ENCODE peak calls at places on chromosomes 5 and 9, in five cellular contexts. X is epithelial cell of esophagus, L is AG10803, N is esophagus squamous epithelium, O is kidney epithelial cell. R is an unnamed sample.

GRCh38 chr9:70073756-70074155 is 30.1 kb downstream of the MAMDC2 start:
- DNase-seq in X (no peak), L (no peak), N (no peak), O (no peak), R (no peak)

GRCh38 chr9:96441798-96442445 is 8.0 kb upstream of the HABP4 start:
- DNase-seq in X (peak; percentile 60), L (no peak), N (no peak), O (no peak), R (no peak)

GRCh38 chr5:138824924-138825863 is 49.9 kb downstream of the LRRTM2 start:
- DNase-seq in X (peak; percentile 13), L (no peak), N (no peak), O (no peak), R (no peak)

GRCh38 chr9:129422843-129423700 is 197.8 kb downstream of the C9orf50 start:
- DNase-seq in X (peak; percentile 19), L (no peak), N (no peak), O (no peak), R (peak; percentile 60)

GRCh38 chr5:136070486-136071285 is 41.9 kb downstream of the TGFBI start:
- DNase-seq in X (peak; percentile 64), L (no peak), N (no peak), O (no peak), R (no peak)

GRCh38 chr5:170389250-170389902 is at the start of gene KCNMB1:
- DNase-seq in X (no peak), L (no peak), N (no peak), O (no peak), R (no peak)

GRCh38 chr9:72383978-72384709 is 19.1 kb upstream of the ZFAND5 start:
- DNase-seq in X (peak; percentile 72), L (peak; percentile 93), N (no peak), O (peak; percentile 62), R (no peak)

GRCh38 chr5:124030043-124030461 is 518.1 kb downstream of the CSNK1G3 start:
- DNase-seq in X (no peak), L (no peak), N (no peak), O (no peak), R (no peak)

GRCh38 chr5:103522586-103522985 is 40.0 kb downstream of the NUDT12 start:
- DNase-seq in X (no peak), L (peak; percentile 48), N (no peak), O (no peak), R (no peak)

GRCh38 chr9:73799446-73799845 is 647.8 kb downstream of the ANXA1 start:
- DNase-seq in X (no peak), L (no peak), N (no peak), O (no peak), R (no peak)

GRCh38 chr9:69578026-69578425 is 94.1 kb downstream of the APBA1 start:
- DNase-seq in X (no peak), L (no peak), N (no peak), O (no peak), R (no peak)

GRCh38 chr5:96279796-96280542 is 153.1 kb downstream of the PCSK1 start:
- DNase-seq in X (peak; percentile 89), L (peak; percentile 66), N (no peak), O (no peak), R (no peak)

GRCh38 chr5:36462295-36463021 is 143.9 kb upstream of the SLC1A3 start:
- DNase-seq in X (peak; percentile 79), L (peak; percentile 53), N (no peak), O (no peak), R (no peak)

GRCh38 chr9:128054090-128054489 is 13.0 kb downstream of the NAIF1 start:
- DNase-seq in X (no peak), L (no peak), N (no peak), O (no peak), R (no peak)

GRCh38 chr9:115063058-115063850 is 54.7 kb downstream of the TNC start:
- DNase-seq in X (peak; percentile 52), L (peak; percentile 55), N (no peak), O (no peak), R (no peak)

GRCh38 chr5:125047871-125048270 is 301.4 kb upstream of the ZNF608 start:
- DNase-seq in X (no peak), L (no peak), N (no peak), O (no peak), R (no peak)

GRCh38 chr5:68369436-68370125 is 154.0 kb downstream of the PIK3R1 start:
- DNase-seq in X (no peak), L (no peak), N (no peak), O (no peak), R (no peak)

GRCh38 chr5:27727254-27727653 is 688.9 kb upstream of the CDH9 start:
- DNase-seq in X (no peak), L (no peak), N (no peak), O (no peak), R (no peak)

GRCh38 chr9:79974806-79975422 is 403.1 kb downstream of the TLE4 start:
- DNase-seq in X (no peak), L (no peak), N (no peak), O (no peak), R (no peak)

GRCh38 chr9:137949260-137949659 is 71.7 kb downstream of the CACNA1B start:
- DNase-seq in X (no peak), L (no peak), N (no peak), O (no peak), R (no peak)

DNA sequence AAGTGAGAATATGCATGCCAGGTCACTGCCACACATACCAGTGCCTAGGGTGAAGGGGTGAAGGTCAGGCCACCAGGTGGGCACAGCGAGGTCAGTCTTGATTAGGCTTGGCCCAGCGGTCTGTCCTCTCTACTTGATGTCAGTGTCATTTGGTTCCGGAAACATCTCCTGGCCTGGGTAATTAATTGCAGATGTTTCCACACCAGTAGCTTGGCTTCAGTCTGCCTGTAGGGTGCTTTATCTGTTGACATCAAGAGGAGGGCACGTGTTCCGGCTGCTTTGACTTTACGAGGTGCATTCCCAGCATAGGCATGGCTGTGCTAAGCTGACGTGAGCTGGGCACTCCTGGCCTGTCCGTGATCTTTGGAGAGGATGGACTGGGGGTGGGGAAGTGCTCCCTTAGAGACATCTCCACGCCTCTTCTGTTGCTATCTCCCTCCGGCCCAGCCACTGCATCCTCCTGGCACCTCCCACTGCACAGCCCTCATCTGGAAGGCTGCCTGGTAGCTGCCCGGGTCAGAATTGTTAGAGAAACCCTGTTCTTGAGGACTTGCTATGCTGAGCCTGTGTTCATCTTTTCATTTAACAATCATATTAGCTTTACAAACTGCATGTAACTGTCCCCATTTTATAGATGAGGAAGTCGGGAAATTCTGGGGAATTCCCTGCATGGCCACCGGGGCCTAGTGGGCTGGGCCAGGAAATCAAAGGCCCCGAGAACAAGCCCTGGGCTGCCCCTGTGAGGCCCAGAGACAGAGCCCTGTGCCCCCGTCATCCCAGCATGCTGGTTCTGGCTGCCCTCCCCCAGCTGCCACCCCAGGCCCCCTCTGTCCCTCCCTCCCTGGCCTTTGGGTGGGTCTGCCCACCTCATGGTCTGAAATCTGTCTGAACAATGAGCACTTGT is 29.1 kb downstream of the JADE2 start:
- DNase-seq in X (no peak), L (peak; percentile 96), N (no peak), O (no peak), R (peak; percentile 55)
- TF ChIP-seq CTCF in X (no peak), L (peak; percentile 39), N (no peak), O (no peak), R (no peak)

GRCh38 chr9:112750767-112751058 is 153 bp downstream of the SNX30 start:
- DNase-seq in X (no peak), L (no peak), N (no peak), O (no peak), R (no peak)

GRCh38 chr9:112751059-112751795 is 667 bp downstream of the SNX30 start:
- DNase-seq in X (peak; percentile 44), L (peak; percentile 49), N (no peak), O (no peak), R (peak; percentile 69)

GRCh38 chr9:112752334-112753110 is 2.0 kb downstream of the SNX30 start:
- DNase-seq in X (no peak), L (no peak), N (no peak), O (no peak), R (no peak)

GRCh38 chr9:112748041-112748440 is 2.5 kb upstream of the SNX30 start:
- DNase-seq in X (no peak), L (no peak), N (no peak), O (no peak), R (no peak)

DNA sequence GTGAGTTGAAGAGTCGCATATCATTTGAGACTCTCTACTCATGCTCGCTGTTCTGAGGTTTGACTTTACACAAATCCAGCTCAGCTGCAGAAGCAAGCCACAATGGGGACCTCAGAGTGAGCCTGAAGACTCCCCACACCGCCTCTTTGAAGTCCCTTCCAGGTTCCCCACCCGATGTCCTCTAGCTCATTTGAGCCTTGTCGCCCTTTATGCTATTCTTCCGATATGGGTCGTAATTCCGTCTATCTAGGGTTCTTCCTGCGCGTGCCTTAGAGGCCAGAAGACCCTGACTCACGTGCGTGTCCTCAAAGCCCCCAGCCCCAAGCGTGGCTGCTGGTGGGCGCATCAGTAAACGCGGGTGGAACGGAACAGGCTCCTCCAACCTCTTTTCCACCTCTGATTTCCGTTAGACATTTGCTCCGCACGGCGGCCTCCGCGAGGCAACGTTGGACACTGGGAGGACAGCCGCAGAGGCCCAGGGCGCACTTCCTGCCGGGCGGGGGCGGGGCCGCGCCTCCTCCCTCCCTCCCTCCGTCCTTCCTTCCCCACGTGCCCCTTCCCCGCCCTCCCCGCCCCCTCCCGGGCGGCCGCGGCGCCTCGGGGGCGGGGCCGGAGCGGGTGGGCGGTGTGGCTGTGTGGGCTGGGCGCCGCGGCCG is at the start of gene SNX30:
- DNase-seq in X (peak; percentile 88), L (peak; percentile 89), N (peak; percentile 47), O (no peak), R (peak; percentile 94)
- TF ChIP-seq CTCF in X (no peak), L (peak; percentile 20), N (no peak), O (no peak), R (no peak)

DNA sequence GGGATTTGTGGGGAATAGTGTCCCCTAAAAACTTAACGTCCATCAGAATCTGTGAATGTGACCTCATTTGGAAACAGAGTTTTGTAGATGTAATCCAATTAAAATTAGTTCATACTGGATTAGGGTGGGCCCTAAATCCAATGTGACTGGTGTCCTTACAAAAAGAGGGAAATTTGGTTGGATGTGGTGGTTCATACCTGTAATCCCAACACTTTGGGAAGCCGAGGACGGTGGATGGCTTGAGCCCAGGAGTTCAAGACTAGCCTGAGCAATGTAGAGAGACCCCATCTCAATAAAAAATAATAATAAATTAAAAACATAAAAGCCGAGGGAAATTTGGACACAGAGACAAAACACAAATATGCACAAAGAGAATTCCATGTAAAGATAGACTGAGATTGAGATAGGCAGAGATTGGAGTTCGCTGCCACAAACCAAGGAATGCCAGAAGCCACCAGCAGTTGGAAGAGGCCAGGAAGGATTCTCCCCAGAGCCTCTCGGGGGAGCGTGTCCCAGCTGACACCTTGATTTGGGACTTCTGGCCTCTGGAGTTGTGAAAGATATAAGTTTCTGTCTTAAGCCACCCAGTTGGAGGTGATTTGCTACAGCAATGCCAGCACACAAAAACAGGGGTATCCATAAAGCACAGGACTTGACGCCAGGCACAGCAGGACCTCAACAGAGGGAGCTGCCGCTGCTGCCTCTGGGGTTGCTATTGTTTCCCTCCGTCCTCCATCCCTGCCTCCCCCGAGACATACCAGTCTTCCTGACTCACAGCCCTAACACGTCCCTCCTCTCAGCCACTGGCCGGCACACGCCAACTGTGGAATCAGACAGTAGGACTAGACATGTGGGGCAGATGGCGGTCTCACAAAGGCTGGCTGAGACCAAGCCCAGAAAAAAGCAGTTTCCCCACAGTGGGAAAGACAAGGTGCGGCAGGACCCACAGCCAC is 73.8 kb upstream of the IL17B start:
- DNase-seq in X (peak; percentile 93), L (peak; percentile 97), N (no peak), O (peak; percentile 85), R (no peak)
- TF ChIP-seq CTCF in X (peak; percentile 15), L (peak; percentile 41), N (no peak), O (peak; percentile 12), R (no peak)

DNA sequence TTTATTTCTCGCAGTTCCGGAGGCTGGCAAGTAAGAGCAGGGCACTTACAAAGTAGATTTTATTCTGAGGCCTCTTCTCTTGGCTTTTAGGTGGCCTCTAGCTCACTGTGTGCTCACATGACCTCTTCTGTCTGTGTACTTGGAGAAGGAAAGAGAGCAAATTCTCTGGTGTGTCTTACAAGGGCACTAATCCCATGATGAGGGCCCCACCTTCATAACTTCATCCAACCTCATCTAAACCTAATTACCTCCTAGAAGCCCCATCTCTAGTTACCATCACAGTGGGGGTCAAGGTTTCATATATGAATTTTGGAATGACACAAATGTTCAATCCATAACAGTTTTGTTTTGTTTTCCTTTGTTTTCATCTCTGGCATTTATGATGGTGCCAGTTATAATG is 376.1 kb downstream of the ADGRV1 start:
- DNase-seq in X (no peak), L (no peak), N (no peak), O (no peak), R (no peak)
- TF ChIP-seq CTCF in X (no peak), L (no peak), N (no peak), O (no peak), R (no peak)

R was measured in lower lobe of right lung.